ENCODE peak calls at places on chromosomes 3 and 15, in eight cellular contexts. S is activated CD8-positive, alpha-beta memory T cell treated with anti-CD3 and anti-CD28 coated beads for 48 hours; X is breast epithelium; D is A172; G is progenitor cell of endocrine pancreas; O is CD4-positive, alpha-beta T cell; Y is H1; N is activated CD4-positive, alpha-beta T cell treated with anti-CD3 and anti-CD28 coated beads, Interleukin-2, amount 50 U/mL, for 24 hours. A is an unnamed sample.

GRCh38 chr3:48413086-48413485 is 16.8 kb downstream of the PLXNB1 start:
- DNase-seq in S (no peak), X (no peak), D (no peak), G (no peak), O (no peak), Y (no peak), N (no peak), A (no peak)

GRCh38 chr15:56683925-56684324 is 49.4 kb downstream of the ZNF280D start:
- DNase-seq in S (no peak), X (no peak), D (no peak), G (no peak), O (no peak), Y (no peak), N (no peak), A (no peak)

GRCh38 chr15:77418341-77419049 is 1.4 kb downstream of the PEAK1 start:
- DNase-seq in S (no peak), X (no peak), D (no peak), G (no peak), O (no peak), Y (no peak), N (no peak), A (peak; percentile 14)

GRCh38 chr3:32903953-32904352 is 47.5 kb upstream of the CCR4 start:
- DNase-seq in S (no peak), X (no peak), D (no peak), G (no peak), O (no peak), Y (no peak), N (no peak), A (no peak)

GRCh38 chr3:171556133-171556532 is 95.9 kb upstream of the TNIK start:
- DNase-seq in S (no peak), X (no peak), D (no peak), G (no peak), O (no peak), Y (no peak), N (no peak), A (no peak)

GRCh38 chr15:90950676-90951075 is 4.0 kb upstream of the RCCD1 start:
- DNase-seq in S (no peak), X (no peak), D (no peak), G (no peak), O (no peak), Y (no peak), N (no peak), A (no peak)

GRCh38 chr15:87619161-87619960 is 637.2 kb downstream of the NTRK3 start:
- DNase-seq in S (no peak), X (no peak), D (peak; percentile 85), G (no peak), O (no peak), Y (no peak), N (no peak), A (peak; percentile 34)

GRCh38 chr15:39721893-39722292 is 60.7 kb downstream of the FSIP1 start:
- DNase-seq in S (no peak), X (no peak), D (no peak), G (no peak), O (no peak), Y (no peak), N (no peak), A (no peak)

GRCh38 chr3:177251756-177252155 is 54.5 kb upstream of the TBL1XR1 start:
- DNase-seq in S (no peak), X (no peak), D (no peak), G (no peak), O (no peak), Y (no peak), N (no peak), A (no peak)

GRCh38 chr3:18177271-18177670 is 247.9 kb downstream of the SATB1 start:
- DNase-seq in S (no peak), X (no peak), D (no peak), G (no peak), O (no peak), Y (no peak), N (no peak), A (no peak)

GRCh38 chr15:66644815-66645345 is 57.2 kb upstream of the SMAD6 start:
- DNase-seq in S (no peak), X (no peak), D (no peak), G (no peak), O (no peak), Y (no peak), N (no peak), A (no peak)

GRCh38 chr3:37510749-37511148 is 336.4 kb upstream of the LRRFIP2 start:
- DNase-seq in S (no peak), X (no peak), D (no peak), G (no peak), O (no peak), Y (no peak), N (no peak), A (no peak)

GRCh38 chr15:28110416-28110975 is 11.4 kb upstream of the OCA2 start:
- DNase-seq in S (no peak), X (no peak), D (no peak), G (no peak), O (no peak), Y (no peak), N (no peak), A (no peak)

GRCh38 chr15:41013698-41014414 is 60.6 kb downstream of the CHAC1 start:
- DNase-seq in S (no peak), X (no peak), D (no peak), G (no peak), O (no peak), Y (no peak), N (no peak), A (no peak)

GRCh38 chr15:94232107-94232506 is 746 bp downstream of the MCTP2 start:
- DNase-seq in S (no peak), X (no peak), D (no peak), G (no peak), O (no peak), Y (no peak), N (no peak), A (no peak)

GRCh38 chr3:164533275-164533674 is 545.0 kb downstream of the SI start:
- DNase-seq in S (no peak), X (no peak), D (no peak), G (no peak), O (no peak), Y (no peak), N (no peak), A (no peak)

A was measured in foreskin melanocyte.